ENCODE peak calls at places on chromosomes 16 and 17, in four cellular contexts. V is GM12891, C is HTR-8/SVneo, Q is fibroblast of pulmonary artery. P is an unnamed sample.

GRCh38 chr16:21523411-21524067 is 75.8 kb upstream of the METTL9 start:
- DNase-seq in Q (no peak), V (no peak), C (no peak), P (no peak)

GRCh38 chr16:2512920-2513404 is 790 bp upstream of the ATP6V0C start:
- DNase-seq in C (no peak), Q (no peak), V (no peak), P (no peak)

GRCh38 chr17:1491406-1492248 is 859 bp downstream of the MYO1C start:
- DNase-seq in V (peak), C (peak), Q (no peak), P (peak)

GRCh38 chr16:30567160-30567990 is 4.1 kb downstream of the ZNF688 start:
- DNase-seq in Q (peak), C (no peak), V (no peak), P (no peak)

GRCh38 chr16:89256651-89257254 is 39.2 kb downstream of the ZNF778 start:
- DNase-seq in V (peak), Q (peak), C (no peak), P (no peak)

GRCh38 chr16:85897384-85897783 is 1.6 kb upstream of the IRF8 start:
- DNase-seq in Q (no peak), V (no peak), C (no peak), P (no peak)

GRCh38 chr16:21302898-21303528 is 24.9 kb upstream of the CRYM start:
- DNase-seq in Q (peak), C (no peak), V (no peak), P (peak)

GRCh38 chr17:59361916-59362810 is 30.7 kb downstream of the YPEL2 start:
- DNase-seq in C (peak), Q (peak), V (no peak), P (peak)

GRCh38 chr17:80768936-80769335 is 222.7 kb upstream of the CHMP6 start:
- DNase-seq in C (no peak), V (no peak), Q (no peak), P (no peak)

GRCh38 chr16:85709766-85710423 is 21.1 kb upstream of the GINS2 start:
- DNase-seq in V (no peak), Q (no peak), C (no peak), P (no peak)

GRCh38 chr17:52106638-52107261 is 51.8 kb downstream of the CA10 start:
- DNase-seq in V (peak), Q (peak), C (peak), P (peak)

GRCh38 chr17:9098242-9098641 is 76.9 kb downstream of the NTN1 start:
- DNase-seq in Q (no peak), C (no peak), V (no peak), P (no peak)

GRCh38 chr17:61635913-61636432 is 45.0 kb upstream of the NACA2 start:
- DNase-seq in V (no peak), Q (peak), C (peak), P (peak)

GRCh38 chr16:70395345-70395901 is 43.5 kb downstream of the ST3GAL2 start:
- DNase-seq in Q (peak), C (peak), V (peak), P (peak)

P was measured in kidney glomerular epithelial cell.